ENCODE peak calls at places on chromosome 22, in ten cellular contexts. Q is GM12892, V is fibroblast of pulmonary artery, T is skeletal muscle cell, D is activated T-helper 1 cell treated with Interleukin-2 at 50 U/mL for 16 hours, G is endothelial cell, R is COR-L47, I is dermis blood vessel endothelial cell, B is RPMI7951, X is NCI-H1694. E is an unnamed sample.

GRCh38 chr22:17097062-17097461 is 12.3 kb downstream of the IL17RA start:
- DNase-seq in B (no peak), V (no peak), T (no peak), Q (no peak), X (peak), D (no peak), I (no peak), R (no peak), G (no peak), E (peak)

GRCh38 chr22:42384506-42384905 is 47.7 kb downstream of the NFAM1 start:
- DNase-seq in D (no peak), Q (no peak), T (no peak), X (no peak), R (no peak), G (no peak), V (no peak), I (no peak), B (no peak), E (no peak)

GRCh38 chr22:24153353-24153752 is 27.9 kb upstream of the SUSD2 start:
- DNase-seq in G (no peak), V (peak), X (no peak), B (no peak), D (peak), I (peak), Q (no peak), T (no peak), R (no peak), E (no peak)

GRCh38 chr22:29700206-29700948 is 19.4 kb upstream of the CABP7 start:
- DNase-seq in G (no peak), T (no peak), I (no peak), R (no peak), V (no peak), B (no peak), X (peak), Q (no peak), D (no peak), E (peak)

GRCh38 chr22:29979645-29980303 is 96.8 kb downstream of the MTMR3 start:
- DNase-seq in I (no peak), G (no peak), D (no peak), T (no peak), V (no peak), Q (no peak), B (no peak), X (no peak), R (no peak), E (no peak)

GRCh38 chr22:41380993-41381328 is 781 bp upstream of the TEF start:
- DNase-seq in Q (no peak), B (peak), V (peak), T (peak), R (no peak), G (no peak), D (no peak), I (peak), X (no peak), E (peak)

GRCh38 chr22:45271667-45272188 is 13.0 kb upstream of the UPK3A start:
- DNase-seq in X (no peak), D (no peak), R (no peak), T (no peak), V (no peak), I (no peak), G (no peak), Q (no peak), B (peak), E (no peak)

GRCh38 chr22:20391222-20391621 is 2.7 kb upstream of the ZNF74 start:
- DNase-seq in R (no peak), G (no peak), X (no peak), V (no peak), D (no peak), Q (no peak), B (no peak), T (no peak), I (no peak), E (no peak)

GRCh38 chr22:35446365-35446764 is 46.4 kb downstream of the MCM5 start:
- DNase-seq in R (no peak), T (peak), B (peak), I (peak), X (no peak), V (peak), Q (no peak), D (no peak), G (no peak), E (no peak)

GRCh38 chr22:31160328-31160978 is 471 bp downstream of the RNF185 start:
- DNase-seq in D (no peak), T (no peak), G (peak), V (peak), I (peak), Q (no peak), X (no peak), B (no peak), R (no peak), E (no peak)

GRCh38 chr22:17578129-17578754 is 14.9 kb downstream of the SLC25A18 start:
- DNase-seq in X (no peak), T (peak), D (no peak), I (peak), G (no peak), R (no peak), V (peak), B (peak), Q (no peak), E (peak)

GRCh38 chr22:25113316-25113721 is 86.3 kb upstream of the CRYBB3 start:
- DNase-seq in I (peak), T (no peak), D (no peak), B (peak), R (no peak), Q (no peak), G (no peak), V (no peak), X (no peak), E (no peak)

GRCh38 chr22:48254311-48254873 is 1491.9 kb downstream of the TBC1D22A start:
- DNase-seq in V (no peak), G (no peak), D (no peak), B (no peak), T (no peak), R (no peak), I (no peak), X (peak), Q (no peak), E (peak)

GRCh38 chr22:38261478-38261803 is 11.4 kb downstream of the TMEM184B start:
- DNase-seq in X (no peak), I (no peak), T (no peak), D (no peak), B (no peak), V (no peak), G (no peak), R (no peak), Q (no peak), E (no peak)

GRCh38 chr22:36734171-36735058 is 30.9 kb upstream of the CACNG2 start:
- DNase-seq in X (no peak), V (peak), D (no peak), I (no peak), R (no peak), Q (no peak), T (peak), B (peak), G (no peak), E (no peak)

GRCh38 chr22:24450600-24450999 is 23.2 kb downstream of the ADORA2A start:
- DNase-seq in X (peak), R (peak), D (no peak), I (peak), T (no peak), G (no peak), V (no peak), B (no peak), Q (no peak), E (peak)

GRCh38 chr22:40332319-40332781 is 13.9 kb upstream of the ADSL start:
- DNase-seq in T (peak), B (no peak), R (no peak), Q (no peak), X (no peak), V (peak), I (peak), G (no peak), D (no peak), E (no peak)

GRCh38 chr22:44586337-44586990 is 88.4 kb upstream of the RTL6 start:
- DNase-seq in X (no peak), T (no peak), D (no peak), B (no peak), G (no peak), R (peak), I (no peak), Q (no peak), V (no peak), E (peak)

GRCh38 chr22:27340047-27340446 is 461.5 kb downstream of the MN1 start:
- DNase-seq in D (no peak), I (no peak), Q (no peak), X (no peak), G (no peak), R (no peak), B (no peak), T (no peak), V (no peak), E (no peak)

GRCh38 chr22:46604306-46604690 is 15.9 kb upstream of the GRAMD4 start:
- DNase-seq in R (no peak), Q (no peak), I (no peak), G (no peak), T (no peak), X (no peak), D (no peak), B (peak), V (no peak), E (no peak)

GRCh38 chr22:22463855-22464540 is 44.5 kb downstream of the ZNF280B start:
- DNase-seq in V (peak), T (no peak), X (peak), R (peak), Q (no peak), G (peak), I (peak), D (no peak), B (peak), E (no peak)

GRCh38 chr22:33002035-33002434 is 56.1 kb downstream of the SYN3 start:
- DNase-seq in D (no peak), I (no peak), R (no peak), G (no peak), Q (no peak), B (no peak), X (no peak), V (no peak), T (no peak), E (no peak)

GRCh38 chr22:45007946-45008852 is 1.6 kb downstream of the PHF21B start:
- DNase-seq in B (no peak), R (no peak), D (no peak), T (no peak), Q (no peak), I (peak), X (no peak), V (no peak), G (peak), E (no peak)

GRCh38 chr22:49958961-49959781 is 1.4 kb upstream of the PIM3 start:
- DNase-seq in X (no peak), D (no peak), Q (no peak), R (no peak), V (no peak), G (no peak), I (no peak), B (no peak), T (no peak), E (peak)

GRCh38 chr22:37741312-37741795 is 44.5 kb downstream of the TRIOBP start:
- DNase-seq in T (peak), Q (no peak), V (peak), G (no peak), D (no peak), I (no peak), B (peak), R (no peak), X (no peak), E (peak)

GRCh38 chr22:47965896-47966295 is 1203.4 kb downstream of the TBC1D22A start:
- DNase-seq in B (no peak), I (no peak), G (no peak), X (no peak), Q (no peak), V (no peak), T (no peak), R (no peak), D (no peak), E (no peak)

GRCh38 chr22:29310863-29311339 is 4.5 kb downstream of the GAS2L1 start:
- DNase-seq in V (peak), Q (peak), T (peak), D (no peak), X (peak), I (peak), R (peak), B (peak), G (peak), E (peak)

GRCh38 chr22:42289671-42290269 is 19.3 kb upstream of the TCF20 start:
- DNase-seq in I (no peak), T (no peak), X (peak), G (no peak), D (no peak), Q (no peak), R (no peak), V (no peak), B (no peak), E (no peak)

GRCh38 chr22:45537734-45538181 is 35.1 kb downstream of the FBLN1 start:
- DNase-seq in G (no peak), V (peak), I (no peak), T (no peak), D (no peak), B (peak), X (peak), Q (no peak), R (peak), E (peak)

GRCh38 chr22:41052661-41053490 is 39.5 kb upstream of the EP300 start:
- DNase-seq in Q (no peak), R (no peak), I (no peak), X (no peak), G (no peak), D (no peak), V (peak), T (peak), B (peak), E (no peak)

GRCh38 chr22:23888615-23889401 is 5.4 kb upstream of the MIF start:
- DNase-seq in G (no peak), B (peak), T (no peak), R (no peak), V (peak), D (no peak), Q (no peak), I (peak), X (peak), E (no peak)